ENCODE peak calls at places on chromosome 10, in ten cellular contexts. X is NB4; C is activated CD4-positive, alpha-beta T cell treated with anti-CD3 and anti-CD28 coated beads, Interleukin-2, amount 10 ng/mL, durations not matched to agents 7 days and 5 days; R is HuH-7; H is kidney glomerular epithelial cell; N is M059J; L is body of pancreas; K is WERI-Rb-1; S is retinal pigment epithelial cell; I is Jurkat, Clone E6-1. T is an unnamed sample.

GRCh38 chr10:88389456-88389855 is 193.7 kb downstream of the RNLS start:
- DNase-seq in X (peak; percentile 83), C (peak; percentile 60), R (no peak), H (peak; percentile 64), N (peak; percentile 59), L (peak; percentile 49), K (no peak), S (no peak), I (peak; percentile 85), T (peak; percentile 68)

GRCh38 chr10:5547684-5547933 is 22.8 kb downstream of the CALML3 start:
- DNase-seq in X (no peak), C (no peak), R (no peak), H (no peak), N (no peak), L (no peak), K (no peak), S (no peak), I (no peak), T (no peak)

GRCh38 chr10:101767966-101768790 is 7.7 kb downstream of the FGF8 start:
- DNase-seq in X (no peak), C (no peak), R (no peak), H (no peak), N (no peak), L (no peak), K (no peak), S (no peak), I (no peak), T (no peak)

GRCh38 chr10:78531088-78531487 is 497.4 kb downstream of the RPS24 start:
- DNase-seq in X (no peak), C (no peak), R (no peak), H (no peak), N (no peak), L (no peak), K (no peak), S (no peak), I (no peak), T (no peak)

GRCh38 chr10:8444630-8445029 is 390.1 kb downstream of the GATA3 start:
- DNase-seq in X (peak; percentile 1), C (peak; percentile 31), R (peak; percentile 32), H (no peak), N (no peak), L (no peak), K (no peak), S (no peak), I (peak; percentile 57), T (peak; percentile 5)

GRCh38 chr10:95419399-95419798 is 128.6 kb upstream of the PDLIM1 start:
- DNase-seq in X (no peak), C (no peak), R (no peak), H (no peak), N (no peak), L (no peak), K (no peak), S (no peak), I (no peak), T (no peak)

GRCh38 chr10:43304687-43305333 is 37.9 kb upstream of the RASGEF1A start:
- DNase-seq in X (peak; percentile 68), C (peak; percentile 51), R (no peak), H (peak; percentile 14), N (peak; percentile 17), L (peak; percentile 66), K (peak; percentile 74), S (no peak), I (no peak), T (peak; percentile 45)

GRCh38 chr10:34423607-34424325 is 391.3 kb downstream of the PARD3 start:
- DNase-seq in X (no peak), C (no peak), R (no peak), H (no peak), N (no peak), L (no peak), K (no peak), S (no peak), I (no peak), T (no peak)

GRCh38 chr10:17663450-17663849 is 19.5 kb downstream of the STAM start:
- DNase-seq in X (no peak), C (no peak), R (no peak), H (no peak), N (no peak), L (no peak), K (no peak), S (no peak), I (no peak), T (no peak)

GRCh38 chr10:132758867-132759266 is 27.1 kb downstream of the NKX6-2 start:
- DNase-seq in X (no peak), C (no peak), R (no peak), H (no peak), N (no peak), L (no peak), K (no peak), S (no peak), I (no peak), T (no peak)

GRCh38 chr10:59124187-59124586 is 52.3 kb upstream of the PHYHIPL start:
- DNase-seq in X (no peak), C (no peak), R (no peak), H (no peak), N (no peak), L (no peak), K (no peak), S (no peak), I (no peak), T (no peak)

GRCh38 chr10:116113721-116114501 is 159.1 kb downstream of the GFRA1 start:
- DNase-seq in X (no peak), C (no peak), R (no peak), H (no peak), N (peak; percentile 90), L (no peak), K (no peak), S (peak; percentile 60), I (no peak), T (peak; percentile 84)

GRCh38 chr10:19767876-19768275 is 48.4 kb upstream of the PLXDC2 start:
- DNase-seq in X (no peak), C (no peak), R (no peak), H (peak; percentile 3), N (no peak), L (no peak), K (peak; percentile 7), S (no peak), I (no peak), T (no peak)

GRCh38 chr10:6219494-6219836 is 16.7 kb downstream of the PFKFB3 start:
- DNase-seq in X (no peak), C (no peak), R (no peak), H (no peak), N (no peak), L (no peak), K (no peak), S (peak; percentile 54), I (no peak), T (no peak)

T was measured in EH.